ENCODE peak calls at places on chromosomes 7 and 10, in six cellular contexts. X, V, M, A, Q and G are unnamed samples. For H3K27me3, the result is how much of the 10 kb centered on the place peaks cover.

GRCh38 chr7:122219253-122219865 is 75.3 kb upstream of the AASS start:
- DNase-seq in X (no peak), V (no peak), M (no peak), A (peak), Q (peak), G (peak)

GRCh38 chr7:44757311-44757710 is 8.7 kb downstream of the ZMIZ2 start:
- DNase-seq in X (no peak), V (no peak), M (no peak), A (no peak), Q (no peak), G (no peak)

GRCh38 chr10:132547421-132547861 is 9.9 kb downstream of the INPP5A start:
- DNase-seq in X (no peak), V (no peak), M (no peak), A (no peak), Q (no peak), G (no peak)

GRCh38 chr10:100645609-100646008 is 99.8 kb upstream of the PAX2 start:
- DNase-seq in X (no peak), V (no peak), M (no peak), A (no peak), Q (no peak), G (no peak)

GRCh38 chr10:49649936-49650723 is 29.3 kb upstream of the C10orf53 start:
- DNase-seq in X (peak), V (no peak), M (no peak), A (no peak), Q (no peak), G (no peak)

GRCh38 chr10:42924484-42924883 is 141.9 kb downstream of the BMS1 start:
- DNase-seq in X (no peak), V (peak), M (no peak), A (no peak), Q (peak), G (no peak)

GRCh38 chr7:119620769-119621168 is 652.2 kb upstream of the KCND2 start:
- DNase-seq in X (no peak), V (no peak), M (no peak), A (no peak), Q (peak), G (no peak)

GRCh38 chr7:3561908-3562307 is 260.9 kb downstream of the SDK1 start:
- DNase-seq in X (no peak), V (no peak), M (no peak), A (no peak), Q (no peak), G (no peak)

GRCh38 chr7:47941136-47941844 is 7.0 kb downstream of the PKD1L1 start:
- DNase-seq in X (no peak), V (no peak), M (no peak), A (peak), Q (no peak), G (peak)

GRCh38 chr10:84264611-84265141 is 19.8 kb downstream of the RGR start:
- DNase-seq in X (peak), V (peak), M (peak), A (peak), Q (peak), G (peak)

GRCh38 chr10:80462277-80462985 is 8.3 kb downstream of the TSPAN14 start:
- DNase-seq in X (no peak), V (no peak), M (no peak), A (peak), Q (no peak), G (peak)

GRCh38 chr7:132145466-132145865 is 430.8 kb downstream of the PLXNA4 start:
- DNase-seq in X (no peak), V (peak), M (no peak), A (peak), Q (peak), G (peak)

GRCh38 chr7:5177060-5177459 is 13.0 kb upstream of the WIPI2 start:
- DNase-seq in X (no peak), V (no peak), M (no peak), A (peak), Q (no peak), G (no peak)

DNA sequence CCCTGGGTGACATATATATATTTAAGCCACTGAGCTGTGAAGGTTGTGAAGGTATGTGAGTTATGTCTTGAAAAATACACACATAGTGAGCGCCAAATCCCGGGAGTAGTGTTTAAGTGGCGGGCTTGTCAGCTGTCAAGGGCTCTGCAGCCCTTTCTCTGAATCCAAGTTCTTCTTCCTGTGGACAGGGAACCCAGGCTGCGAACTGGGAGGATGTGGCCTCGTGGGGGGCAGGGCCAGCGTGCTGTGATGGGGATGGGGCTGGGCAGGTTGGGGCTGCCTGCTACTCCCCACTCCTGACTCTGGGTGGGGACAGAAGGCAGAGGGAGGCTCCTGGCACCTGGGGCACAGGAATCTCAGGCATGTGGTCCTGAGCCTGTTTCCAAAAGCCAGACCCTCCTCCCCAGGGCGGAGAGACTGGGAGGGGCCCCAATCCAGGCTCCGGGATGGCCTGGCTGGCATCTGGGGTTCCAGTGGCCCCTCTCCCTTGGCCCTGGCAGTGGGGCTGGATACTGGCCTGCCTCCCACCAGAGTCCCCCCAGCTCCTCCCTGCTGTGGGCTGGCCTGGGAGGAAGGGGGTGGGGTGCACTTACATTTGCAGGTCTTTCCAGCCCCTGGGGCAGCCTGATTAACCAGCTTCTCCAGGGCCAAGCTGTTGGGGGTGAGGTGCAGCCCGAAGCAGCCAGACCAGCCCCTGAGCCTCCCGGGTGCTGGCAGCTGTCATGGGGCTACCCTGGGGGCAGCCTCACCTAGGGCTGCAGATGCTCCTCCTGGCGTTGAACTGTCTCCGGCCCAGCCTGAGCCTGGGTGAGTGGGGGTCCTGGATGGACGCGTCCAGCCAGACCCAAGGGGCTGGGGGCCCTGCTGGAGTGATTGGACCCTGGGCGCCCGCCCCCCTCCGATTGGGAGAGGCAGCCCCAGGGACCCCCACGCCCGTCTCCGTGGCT is at the start of gene UPK3B:
- DNase-seq in X (peak), V (peak), M (peak), A (no peak), Q (no peak), G (no peak)
- H3K27me3 ChIP-seq in X (under half), V (under half), M (under half), A (under half), Q (under half), G (under half)

GRCh38 chr7:27351137-27351536 is 108.5 kb downstream of the EVX1 start:
- DNase-seq in X (no peak), V (no peak), M (no peak), A (no peak), Q (no peak), G (no peak)

GRCh38 chr7:27347261-27347610 is 104.6 kb downstream of the EVX1 start:
- DNase-seq in X (no peak), V (peak), M (no peak), A (no peak), Q (no peak), G (no peak)

GRCh38 chr7:27346531-27347260 is 104.1 kb downstream of the EVX1 start:
- DNase-seq in X (peak), V (peak), M (no peak), A (peak), Q (no peak), G (peak)

GRCh38 chr7:27351786-27352185 is 109.2 kb downstream of the EVX1 start:
- DNase-seq in X (no peak), V (no peak), M (no peak), A (no peak), Q (no peak), G (no peak)

DNA sequence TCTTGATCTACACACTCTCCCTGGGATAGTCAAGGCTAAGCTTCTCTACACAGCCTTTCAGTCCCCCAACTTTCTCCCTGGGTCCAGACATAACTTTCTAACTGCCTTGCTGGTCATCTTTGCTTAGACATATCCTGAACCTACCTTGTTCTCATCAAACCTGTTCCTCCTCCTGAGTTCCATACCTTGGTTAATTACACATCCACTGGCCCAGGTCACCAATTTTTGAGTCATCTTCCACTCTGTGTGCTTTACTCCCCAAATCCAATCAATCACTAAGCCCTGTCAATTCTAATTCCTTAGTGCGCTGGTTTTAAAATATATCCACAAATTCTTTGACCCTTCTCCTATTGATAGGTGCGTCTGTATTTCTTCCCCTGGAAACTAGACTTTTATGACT is 107.0 kb downstream of the EVX1 start:
- DNase-seq in X (no peak), V (no peak), M (no peak), A (no peak), Q (no peak), G (no peak)
- H2BK5ac ChIP-seq in X (no peak), V (no peak), M (no peak), A (no peak), Q (no peak), G (no peak)

GRCh38 chr10:76149602-76150138 is 718.2 kb downstream of the LRMDA start:
- DNase-seq in X (no peak), V (peak), M (no peak), A (no peak), Q (no peak), G (no peak)

GRCh38 chr10:76152186-76152585 is 720.8 kb downstream of the LRMDA start:
- DNase-seq in X (no peak), V (no peak), M (no peak), A (no peak), Q (no peak), G (no peak)

GRCh38 chr10:76150139-76150885 is 718.9 kb downstream of the LRMDA start:
- DNase-seq in X (peak), V (peak), M (no peak), A (peak), Q (peak), G (peak)

GRCh38 chr10:76149182-76149581 is 717.8 kb downstream of the LRMDA start:
- DNase-seq in X (no peak), V (no peak), M (no peak), A (no peak), Q (no peak), G (peak)

GRCh38 chr10:76150886-76151288 is 719.5 kb downstream of the LRMDA start:
- DNase-seq in X (no peak), V (no peak), M (no peak), A (no peak), Q (peak), G (no peak)
- H4K8ac ChIP-seq in X (no peak), V (no peak), M (no peak), A (no peak), Q (no peak), G (peak)

DNA sequence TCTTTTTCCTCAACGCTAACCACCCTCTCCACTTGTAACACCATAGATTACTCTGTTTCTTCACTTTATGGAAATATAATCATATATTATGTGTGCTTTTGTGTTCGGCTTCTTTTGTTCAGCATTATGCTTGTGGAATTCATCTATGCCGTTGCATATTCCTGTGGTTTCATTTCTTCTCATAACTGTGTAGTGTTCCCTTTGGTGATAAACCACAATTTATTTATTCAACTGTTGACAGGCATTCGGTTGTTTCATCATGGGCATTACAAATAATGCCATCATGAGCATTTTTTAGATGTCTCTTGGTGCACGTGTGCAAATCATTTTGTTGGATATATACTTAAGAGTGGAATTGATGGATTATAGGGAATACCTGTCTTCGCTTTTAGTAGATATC is 12.1 kb downstream of the AVL9 start:
- DNase-seq in X (no peak), V (no peak), M (no peak), A (no peak), Q (no peak), G (peak)
- H3K27me3 ChIP-seq in X (under half), V (under half), M (under half), A (under half), Q (under half), G (under half)

GRCh38 chr7:94893661-94894060 is 13.7 kb upstream of the PPP1R9A start:
- DNase-seq in X (no peak), V (no peak), M (no peak), A (no peak), Q (no peak), G (no peak)

GRCh38 chr7:94883676-94884075 is 23.7 kb upstream of the PPP1R9A start:
- DNase-seq in X (no peak), V (no peak), M (no peak), A (no peak), Q (no peak), G (no peak)

GRCh38 chr7:94888542-94888941 is 18.9 kb upstream of the PPP1R9A start:
- DNase-seq in X (peak), V (peak), M (no peak), A (no peak), Q (no peak), G (no peak)

DNA sequence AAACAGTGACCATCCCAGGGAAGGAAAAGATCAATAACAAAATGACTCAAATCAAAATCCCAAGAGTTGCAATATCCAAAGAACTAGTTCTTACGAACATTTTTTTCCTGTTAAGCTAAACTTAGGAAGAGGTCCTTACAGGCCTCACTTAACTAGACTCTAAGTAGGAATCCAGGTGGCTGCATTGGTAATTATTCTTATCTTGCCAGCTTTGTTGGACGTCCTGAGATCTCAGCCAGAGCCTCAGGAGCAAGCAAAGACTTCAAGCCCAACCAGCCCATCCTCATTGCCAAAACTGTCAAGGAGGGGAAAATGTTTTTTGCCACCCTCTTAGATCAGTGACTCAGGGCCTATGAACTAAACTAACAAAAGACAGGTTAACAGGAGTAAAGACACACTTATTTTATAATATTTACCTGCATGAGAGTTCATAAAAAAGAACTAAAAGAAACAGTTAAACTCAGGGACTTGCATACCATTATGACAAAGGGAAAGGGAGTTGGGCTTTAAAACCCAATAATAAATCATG is 18.3 kb upstream of the PPP1R9A start:
- DNase-seq in X (no peak), V (peak), M (no peak), A (no peak), Q (no peak), G (no peak)
- H2BK5ac ChIP-seq in X (no peak), V (no peak), M (no peak), A (no peak), Q (no peak), G (no peak)

DNA sequence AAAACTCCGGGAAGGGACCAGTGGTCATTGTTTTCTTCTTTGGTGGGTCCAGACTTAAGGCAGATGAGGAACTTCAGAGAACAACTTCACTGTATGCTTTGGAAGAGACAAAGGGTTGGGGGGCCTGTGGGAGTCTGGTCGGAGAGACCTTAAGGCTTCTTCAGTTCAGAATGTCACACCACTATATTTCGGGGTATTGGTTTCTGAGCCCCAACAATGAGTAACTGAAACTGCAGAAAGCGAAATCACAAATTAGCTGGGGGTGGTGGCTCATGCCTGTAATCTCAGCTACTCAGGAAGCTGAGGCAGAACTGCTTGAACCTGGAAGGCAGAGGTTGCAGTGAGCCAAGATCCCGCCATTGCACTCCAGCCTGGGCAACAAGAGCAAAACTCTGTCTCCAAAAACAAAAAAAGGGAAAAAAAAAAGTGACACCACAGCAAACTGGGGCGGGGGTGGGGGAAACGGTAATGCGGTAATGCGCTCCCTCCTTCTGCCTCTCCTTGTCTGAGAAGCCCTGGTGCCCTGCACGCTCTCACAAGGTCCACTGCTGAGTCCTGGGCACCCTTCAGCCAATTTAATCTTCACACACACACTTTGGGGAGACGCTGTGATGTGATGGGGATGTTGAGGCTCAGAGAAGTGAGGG is 2.2 kb upstream of the ADIRF start:
- DNase-seq in X (no peak), V (no peak), M (no peak), A (no peak), Q (no peak), G (no peak)
- H4K8ac ChIP-seq in X (no peak), V (no peak), M (peak), A (no peak), Q (no peak), G (peak)

GRCh38 chr7:87599336-87599735 is 1.3 kb downstream of the ABCB1 start:
- DNase-seq in X (no peak), V (no peak), M (no peak), A (no peak), Q (no peak), G (peak)
- H3K27me3 ChIP-seq in X (under half), V (under half), M (under half), A (under half), Q (under half), G (under half)